ENCODE peak calls at places on chromosomes 3 and 15, in ten cellular contexts. R is NT2/D1; N is CD8-positive, alpha-beta memory T cell; O is esophagus muscularis mucosa; S is transverse colon; U is GM23248; L is aorta; A is fibroblast of lung; J is BE2C; P is GM23338. D is an unnamed sample. For H3K27me3 and H3K36me3, the result is how much of the 10 kb centered on the place peaks cover.

GRCh38 chr3:171127611-171128010 is 101.1 kb upstream of the SLC2A2 start:
- DNase-seq in R (no peak), N (no peak), O (no peak), S (no peak), U (no peak), L (no peak), A (no peak), J (no peak), P (no peak), D (no peak)

GRCh38 chr15:81297147-81297572 is 26.8 kb downstream of the STARD5 start:
- DNase-seq in R (no peak), N (no peak), O (no peak), S (peak), U (peak), L (peak), A (no peak), J (no peak), P (no peak), D (no peak)

GRCh38 chr3:13141991-13142412 is 68.8 kb upstream of the IQSEC1 start:
- DNase-seq in R (peak), N (no peak), O (no peak), S (no peak), U (peak), L (no peak), A (peak), J (no peak), P (peak), D (peak)

GRCh38 chr3:169350228-169350627 is 313.3 kb downstream of the MECOM start:
- DNase-seq in R (no peak), N (no peak), O (no peak), S (no peak), U (no peak), L (no peak), A (no peak), J (no peak), P (no peak), D (no peak)

GRCh38 chr3:5301671-5302297 is 114.3 kb downstream of the EDEM1 start:
- DNase-seq in R (no peak), N (no peak), O (no peak), S (no peak), U (peak), L (no peak), A (no peak), J (no peak), P (no peak), D (no peak)

GRCh38 chr15:78146437-78147154 is 2.6 kb upstream of the IDH3A start:
- DNase-seq in R (no peak), N (no peak), O (no peak), S (no peak), U (peak), L (no peak), A (no peak), J (no peak), P (no peak), D (peak)

GRCh38 chr3:177370396-177370795 is 173.1 kb upstream of the TBL1XR1 start:
- DNase-seq in R (no peak), N (no peak), O (no peak), S (no peak), U (no peak), L (no peak), A (no peak), J (no peak), P (no peak), D (no peak)

GRCh38 chr3:195226445-195226844 is 44.5 kb downstream of the XXYLT1 start:
- DNase-seq in R (no peak), N (no peak), O (no peak), S (no peak), U (no peak), L (no peak), A (no peak), J (no peak), P (no peak), D (no peak)

GRCh38 chr3:15399970-15400369 is 27.4 kb downstream of the METTL6 start:
- DNase-seq in R (no peak), N (no peak), O (no peak), S (no peak), U (no peak), L (no peak), A (no peak), J (no peak), P (no peak), D (no peak)

GRCh38 chr3:141386611-141387110 is 18.4 kb downstream of the ZBTB38 start:
- DNase-seq in R (no peak), N (no peak), O (no peak), S (no peak), U (peak), L (no peak), A (peak), J (peak), P (no peak), D (no peak)

GRCh38 chr3:177606891-177607290 is 409.6 kb upstream of the TBL1XR1 start:
- DNase-seq in R (no peak), N (no peak), O (no peak), S (no peak), U (no peak), L (no peak), A (no peak), J (no peak), P (no peak), D (peak)

GRCh38 chr3:56911363-56911762 is 109.6 kb upstream of the ARHGEF3 start:
- DNase-seq in R (no peak), N (no peak), O (no peak), S (no peak), U (no peak), L (no peak), A (no peak), J (no peak), P (no peak), D (no peak)

GRCh38 chr3:152236741-152237140 is 32.0 kb upstream of the MBNL1 start:
- DNase-seq in R (no peak), N (no peak), O (no peak), S (no peak), U (peak), L (no peak), A (no peak), J (no peak), P (no peak), D (no peak)

GRCh38 chr3:50316657-50317242 is 5.8 kb downstream of the HYAL2 start:
- DNase-seq in R (no peak), N (peak), O (no peak), S (peak), U (no peak), L (peak), A (no peak), J (no peak), P (no peak), D (no peak)

GRCh38 chr3:186002884-186003472 is 65.2 kb upstream of the TRA2B start:
- DNase-seq in R (peak), N (no peak), O (no peak), S (no peak), U (peak), L (no peak), A (peak), J (no peak), P (peak), D (no peak)

GRCh38 chr15:65371976-65372786 is 5.6 kb downstream of the IGDCC3 start:
- DNase-seq in R (no peak), N (no peak), O (no peak), S (no peak), U (no peak), L (no peak), A (no peak), J (no peak), P (no peak), D (no peak)

GRCh38 chr15:38050988-38051387 is 116.5 kb downstream of the TMCO5A start:
- DNase-seq in R (no peak), N (no peak), O (no peak), S (no peak), U (no peak), L (no peak), A (no peak), J (no peak), P (no peak), D (no peak)

GRCh38 chr15:66679657-66680108 is 22.4 kb upstream of the SMAD6 start:
- DNase-seq in R (peak), N (no peak), O (no peak), S (no peak), U (no peak), L (no peak), A (peak), J (peak), P (peak), D (no peak)

GRCh38 chr3:102536479-102536878 is 101.7 kb downstream of the ZPLD1 start:
- DNase-seq in R (peak), N (no peak), O (no peak), S (no peak), U (peak), L (no peak), A (peak), J (no peak), P (peak), D (no peak)

GRCh38 chr3:14452676-14453367 is 50.4 kb downstream of the SLC6A6 start:
- DNase-seq in R (no peak), N (no peak), O (peak), S (peak), U (peak), L (peak), A (peak), J (peak), P (no peak), D (peak)

DNA sequence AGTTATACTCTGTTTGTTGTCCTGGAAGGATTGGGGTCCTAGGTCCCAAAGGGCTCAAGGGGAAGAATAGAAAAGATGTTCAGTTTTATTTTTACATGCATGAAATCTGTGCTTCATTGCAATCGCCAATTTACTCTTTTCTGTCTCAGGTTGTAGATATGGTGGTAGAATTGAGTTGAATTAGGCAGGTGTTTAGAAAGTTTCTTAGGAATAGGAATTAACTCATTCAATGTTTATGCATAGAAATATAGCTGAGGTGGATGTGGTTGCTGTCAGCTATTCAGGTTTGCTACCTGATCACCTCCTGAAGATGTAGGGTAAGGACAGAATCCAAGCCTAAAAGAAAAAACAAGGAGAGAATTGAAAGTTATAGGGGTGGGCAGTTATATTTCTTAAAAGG is 1.4 kb downstream of the ARPP21 start:
- DNase-seq in R (no peak), N (no peak), O (no peak), S (no peak), U (no peak), L (no peak), A (no peak), J (no peak), P (no peak), D (no peak)
- H3K27me3 ChIP-seq in R (under half), N (under half), O (under half), S (under half), U (under half), L (under half), A (under half), J (under half), P (half or more), D (under half)

GRCh38 chr3:168052517-168052916 is 43.2 kb downstream of the GOLIM4 start:
- DNase-seq in R (no peak), N (no peak), O (no peak), S (no peak), U (no peak), L (no peak), A (no peak), J (no peak), P (no peak), D (no peak)
- H3K36me3 ChIP-seq in R (under half), N (under half), O (under half), S (under half), U (under half), L (under half), A (under half), J (under half), P (under half), D (under half)

GRCh38 chr3:38805004-38805403 is 11.0 kb downstream of the SCN10A start:
- DNase-seq in R (no peak), N (no peak), O (peak), S (no peak), U (no peak), L (no peak), A (no peak), J (no peak), P (no peak), D (no peak)
- H3K27me3 ChIP-seq in R (half or more), N (under half), O (under half), S (under half), U (under half), L (under half), A (under half), J (under half), P (under half), D (under half)

GRCh38 chr3:9469953-9470352 is 72.5 kb downstream of the SETD5 start:
- DNase-seq in R (no peak), N (no peak), O (no peak), S (no peak), U (no peak), L (no peak), A (no peak), J (no peak), P (no peak), D (no peak)

GRCh38 chr3:9474482-9474881 is 77.1 kb downstream of the SETD5 start:
- DNase-seq in R (no peak), N (no peak), O (no peak), S (no peak), U (no peak), L (no peak), A (no peak), J (no peak), P (no peak), D (no peak)

GRCh38 chr3:9468460-9468859 is 71.0 kb downstream of the SETD5 start:
- DNase-seq in R (no peak), N (no peak), O (no peak), S (no peak), U (peak), L (no peak), A (no peak), J (no peak), P (no peak), D (no peak)

GRCh38 chr3:9476935-9477334 is 76.7 kb downstream of the LHFPL4 start:
- DNase-seq in R (no peak), N (no peak), O (no peak), S (no peak), U (no peak), L (no peak), A (no peak), J (no peak), P (no peak), D (no peak)

DNA sequence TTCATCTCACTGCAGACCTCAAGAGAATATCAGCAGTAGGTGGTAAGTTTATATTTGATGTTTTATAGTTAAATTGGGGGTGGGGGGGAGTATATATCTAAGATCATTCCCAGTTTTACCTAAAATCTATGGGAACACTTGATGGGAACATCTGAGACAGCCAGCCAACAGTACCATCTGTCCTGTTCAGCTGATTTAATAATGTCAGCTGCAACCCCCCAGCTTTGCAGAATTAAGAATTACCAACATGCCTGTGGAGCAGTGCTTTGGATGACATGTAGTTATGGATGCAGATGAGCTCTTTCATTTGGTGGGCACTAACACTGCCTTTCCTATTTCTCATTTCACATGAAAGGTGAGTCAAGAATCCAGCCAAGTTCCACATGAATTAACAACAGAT is 76.1 kb downstream of the SETD5 start:
- DNase-seq in R (no peak), N (no peak), O (no peak), S (no peak), U (peak), L (no peak), A (no peak), J (no peak), P (no peak), D (no peak)
- H3K36me3 ChIP-seq in R (half or more), N (half or more), O (half or more), S (under half), U (half or more), L (under half), A (under half), J (half or more), P (half or more), D (half or more)